ENCODE peak calls at places on chromosomes 13 and 19, in four cellular contexts. T is H9, L is H1, K is IMR-90. B is an unnamed sample.

GRCh38 chr13:101424381-101425155 is 8.3 kb upstream of the NALCN start:
- DNase-seq in T (no peak), L (no peak), K (peak; percentile 57), B (no peak)

GRCh38 chr13:27006519-27007161 is 165.0 kb downstream of the USP12 start:
- DNase-seq in T (peak; percentile 59), L (no peak), K (peak; percentile 12), B (peak; percentile 22)

GRCh38 chr13:51524312-51524711 is 60.0 kb upstream of the WDFY2 start:
- DNase-seq in T (no peak), L (no peak), K (peak; percentile 44), B (peak; percentile 40)

GRCh38 chr19:39542198-39542597 is 2.2 kb upstream of the EID2 start:
- DNase-seq in T (no peak), L (no peak), K (no peak), B (peak; percentile 39)

GRCh38 chr19:30229524-30230174 is 142.5 kb upstream of the ZNF536 start:
- DNase-seq in T (no peak), L (no peak), K (peak; percentile 4), B (peak; percentile 82)

GRCh38 chr19:57850553-57851017 is 926 bp downstream of the ZNF587 start:
- DNase-seq in T (peak; percentile 52), L (no peak), K (peak; percentile 31), B (peak; percentile 80)

GRCh38 chr13:87810391-87810801 is 139.2 kb downstream of the SLITRK5 start:
- DNase-seq in T (peak; percentile 75), L (peak; percentile 3), K (no peak), B (peak; percentile 73)

GRCh38 chr19:32570081-32570785 is 10.8 kb upstream of the PDCD5 start:
- DNase-seq in T (peak; percentile 65), L (no peak), K (peak; percentile 57), B (peak; percentile 62)

GRCh38 chr19:39232708-39233107 is 12.1 kb downstream of the IFNL3 start:
- DNase-seq in T (no peak), L (no peak), K (no peak), B (no peak)

GRCh38 chr13:33409673-33410072 is 124.1 kb upstream of the STARD13 start:
- DNase-seq in T (no peak), L (no peak), K (no peak), B (no peak)

GRCh38 chr19:37654833-37655688 is at the start of gene ZFP30:
- DNase-seq in T (peak; percentile 76), L (no peak), K (peak; percentile 81), B (peak; percentile 89)

GRCh38 chr13:53301449-53301848 is 272.8 kb downstream of the OLFM4 start:
- DNase-seq in T (no peak), L (no peak), K (no peak), B (peak; percentile 64)

GRCh38 chr19:6734096-6734696 is 3.2 kb downstream of the GPR108 start:
- DNase-seq in T (no peak), L (no peak), K (no peak), B (no peak)

GRCh38 chr13:33072282-33072681 is 56.1 kb downstream of the KL start:
- DNase-seq in T (no peak), L (no peak), K (no peak), B (peak; percentile 28)

GRCh38 chr13:72180253-72180952 is 313.4 kb upstream of the DACH1 start:
- DNase-seq in T (no peak), L (no peak), K (peak; percentile 0), B (no peak)

GRCh38 chr19:16342002-16342715 is 17.5 kb downstream of the KLF2 start:
- DNase-seq in T (no peak), L (no peak), K (no peak), B (no peak)

GRCh38 chr13:109971006-109971744 is 184.8 kb upstream of the IRS2 start:
- DNase-seq in T (no peak), L (no peak), K (no peak), B (no peak)

GRCh38 chr19:29587518-29587986 is 18.5 kb upstream of the POP4 start:
- DNase-seq in T (no peak), L (no peak), K (peak; percentile 38), B (no peak)

GRCh38 chr13:75365724-75366173 is 116.2 kb downstream of the TBC1D4 start:
- DNase-seq in T (no peak), L (no peak), K (peak; percentile 86), B (peak; percentile 35)

GRCh38 chr13:102225892-102226291 is 176.0 kb downstream of the FGF14 start:
- DNase-seq in T (no peak), L (no peak), K (no peak), B (no peak)

GRCh38 chr13:26370495-26370990 is 116.6 kb downstream of the CDK8 start:
- DNase-seq in T (no peak), L (no peak), K (peak; percentile 69), B (no peak)

DNA sequence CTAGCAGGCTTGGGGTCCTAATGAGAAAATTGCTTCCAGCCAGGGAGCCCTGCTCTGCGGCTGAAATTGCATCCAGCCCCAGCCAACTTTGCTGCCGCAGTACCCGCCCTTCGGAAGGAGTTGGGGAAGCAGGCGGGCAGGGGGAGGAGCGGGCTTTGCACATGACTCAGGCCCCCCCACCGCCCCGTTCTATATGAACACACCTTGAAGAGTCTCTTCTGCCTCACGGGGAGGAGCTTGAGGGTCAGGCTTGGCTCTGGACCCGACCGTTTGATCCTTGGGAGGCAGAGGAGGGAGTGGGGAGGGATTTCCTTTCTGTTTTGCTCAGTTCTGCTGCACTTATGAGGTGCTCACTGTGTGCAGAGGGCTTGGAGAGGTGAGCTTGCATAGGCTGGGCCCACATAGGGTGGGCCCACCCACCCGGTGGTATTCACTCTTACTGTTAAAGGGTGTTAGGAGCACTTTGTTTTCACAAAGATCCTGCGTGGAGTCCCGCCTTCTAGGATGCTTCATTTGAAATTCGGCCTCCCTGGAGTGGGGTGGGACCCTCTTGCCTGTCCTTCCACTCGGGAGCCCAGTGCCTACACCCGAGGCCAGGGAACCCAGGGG is 46.5 kb downstream of the LYL1 start:
- DNase-seq in T (peak; percentile 73), L (no peak), K (peak; percentile 71), B (peak; percentile 85)
- H2BK120ac ChIP-seq in T (no peak overlapping the region), L (no peak overlapping the region), K (peak overlapping the region; percentile 100), B (no peak overlapping the region)

GRCh38 chr13:113383089-113383488 is 19.2 kb upstream of the GRTP1 start:
- DNase-seq in T (no peak), L (no peak), K (no peak), B (no peak)
- H4K5ac ChIP-seq in T (no peak overlapping the region), L (no peak overlapping the region), K (no peak overlapping the region), B (no peak overlapping the region)

DNA sequence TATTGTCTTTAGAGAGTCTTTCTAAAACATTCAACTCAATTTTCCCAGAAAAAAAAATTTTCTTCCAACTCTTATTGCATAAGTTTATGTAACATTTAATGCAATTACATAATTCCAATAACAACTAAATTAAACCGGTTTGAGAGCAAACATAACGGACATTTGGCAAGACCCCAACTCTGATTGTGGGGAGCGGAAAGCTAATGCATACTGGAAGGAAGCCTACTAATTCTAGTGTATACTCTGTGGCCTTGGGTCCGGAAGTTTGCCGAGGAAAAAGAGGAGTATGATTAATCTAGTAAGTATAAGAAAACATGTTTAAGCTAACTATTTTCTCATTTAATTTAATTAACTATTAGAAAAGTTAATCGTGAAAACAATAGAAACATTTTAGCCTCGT is 21.3 kb upstream of the MIR17HG start:
- DNase-seq in T (no peak), L (no peak), K (no peak), B (no peak)
- H3K79me1 ChIP-seq in T (no peaks in the 10 kb centered on the region), L (no peaks in the 10 kb centered on the region), K (no peaks in the 10 kb centered on the region), B (no peaks in the 10 kb centered on the region)

GRCh38 chr13:44903596-44903995 is 85.7 kb downstream of the NUFIP1 start:
- DNase-seq in T (no peak), L (no peak), K (peak; percentile 84), B (peak; percentile 54)
- H2BK120ac ChIP-seq in T (no peak overlapping the region), L (no peak overlapping the region), K (peak overlapping the region; percentile 48), B (no peak overlapping the region)

GRCh38 chr19:19057317-19057716 is 6.5 kb upstream of the SLC25A42 start:
- DNase-seq in T (no peak), L (no peak), K (no peak), B (no peak)

GRCh38 chr19:19057720-19058119 is 6.1 kb upstream of the SLC25A42 start:
- DNase-seq in T (no peak), L (no peak), K (no peak), B (no peak)

GRCh38 chr19:19055701-19056100 is 8.1 kb upstream of the SLC25A42 start:
- DNase-seq in T (no peak), L (no peak), K (no peak), B (no peak)

GRCh38 chr19:19054939-19055440 is 8.8 kb upstream of the SLC25A42 start:
- DNase-seq in T (no peak), L (no peak), K (no peak), B (no peak)

DNA sequence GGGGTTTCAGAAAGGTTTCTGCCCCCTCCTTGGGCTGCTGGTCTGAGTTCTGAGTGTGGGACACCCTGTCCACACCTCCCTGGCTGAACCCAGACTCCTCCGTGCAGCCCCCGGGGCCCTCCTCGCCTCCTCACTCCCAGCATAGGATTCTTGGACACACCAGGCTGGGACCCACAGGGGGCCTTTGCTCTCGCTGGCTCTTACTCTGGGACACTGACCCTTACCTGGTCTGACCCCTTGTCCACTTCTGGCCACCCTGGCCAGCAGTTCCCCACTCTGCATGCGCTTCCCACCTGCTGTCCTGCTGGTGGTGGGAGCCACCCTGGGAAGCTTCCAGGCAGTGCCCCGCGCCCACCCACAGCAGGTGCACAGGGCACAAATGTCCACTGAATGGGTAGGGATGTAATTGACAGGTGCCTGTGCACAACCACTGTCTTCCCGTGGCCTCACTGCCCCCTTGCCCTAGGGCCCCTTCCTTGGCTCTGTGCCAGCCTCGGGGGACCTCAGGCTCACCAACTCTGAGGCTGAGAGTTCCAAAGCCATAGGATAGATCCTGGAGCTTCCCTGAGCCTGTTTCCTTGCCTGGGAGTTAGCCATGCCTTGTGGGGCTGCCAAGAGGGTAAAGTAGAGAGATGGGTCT is 7.0 kb upstream of the SLC25A42 start:
- DNase-seq in T (no peak), L (no peak), K (no peak), B (no peak)
- H4K5ac ChIP-seq in T (no peak overlapping the region), L (no peak overlapping the region), K (no peak overlapping the region), B (no peak overlapping the region)

GRCh38 chr19:3113100-3114017 is 19.2 kb downstream of the GNA11 start:
- DNase-seq in T (no peak), L (no peak), K (no peak), B (no peak)
- H3K79me1 ChIP-seq in T (no peaks in the 10 kb centered on the region), L (peaks cover 3% of the 10 kb centered on the region), K (peaks cover 76% of the 10 kb centered on the region), B (peaks cover 6% of the 10 kb centered on the region)